ENCODE peak calls at places on chromosomes 12 and 14, in five cellular contexts. One of them, this sample, is unnamed.
A peak's percentile ranks its signal among the peaks of the same experiment; 100 is the strongest.

GRCh38 chr12:13950502-13950901 is 30.9 kb downstream of the GRIN2B start:
- DNase-seq in stomach: no peak
- DNase-seq in suprapubic skin: no peak
- DNase-seq in lower leg skin: no peak
- DNase-seq in sigmoid colon: no peak
- DNase-seq in this sample: no peak

GRCh38 chr14:84622357-84622756 is 907.6 kb upstream of the FLRT2 start:
- DNase-seq in stomach: no peak
- DNase-seq in suprapubic skin: no peak
- DNase-seq in lower leg skin: no peak
- DNase-seq in sigmoid colon: no peak
- DNase-seq in this sample: no peak

GRCh38 chr12:131085816-131086591 is 132.3 kb downstream of the ADGRD1 start:
- DNase-seq in stomach: peak; percentile 11
- DNase-seq in suprapubic skin: no peak
- DNase-seq in lower leg skin: peak; percentile 75
- DNase-seq in sigmoid colon: peak; percentile 62
- DNase-seq in this sample: no peak

GRCh38 chr12:69838086-69838440 is 13.0 kb downstream of the MYRFL start:
- DNase-seq in stomach: no peak
- DNase-seq in suprapubic skin: no peak
- DNase-seq in lower leg skin: no peak
- DNase-seq in sigmoid colon: no peak
- DNase-seq in this sample: no peak

GRCh38 chr12:122880668-122881067 is 15.3 kb downstream of the VPS37B start:
- DNase-seq in stomach: no peak
- DNase-seq in suprapubic skin: no peak
- DNase-seq in lower leg skin: peak; percentile 75
- DNase-seq in sigmoid colon: no peak
- DNase-seq in this sample: no peak

GRCh38 chr14:66174453-66174891 is 311.7 kb upstream of the CCDC196 start:
- DNase-seq in stomach: no peak
- DNase-seq in suprapubic skin: no peak
- DNase-seq in lower leg skin: no peak
- DNase-seq in sigmoid colon: no peak
- DNase-seq in this sample: no peak

GRCh38 chr12:54222609-54223008 is 33.8 kb upstream of the SMUG1 start:
- DNase-seq in stomach: no peak
- DNase-seq in suprapubic skin: no peak
- DNase-seq in lower leg skin: no peak
- DNase-seq in sigmoid colon: no peak
- DNase-seq in this sample: no peak

GRCh38 chr12:71439613-71440392 is at the start of gene LGR5:
- DNase-seq in stomach: no peak
- DNase-seq in suprapubic skin: peak; percentile 70
- DNase-seq in lower leg skin: peak; percentile 92
- DNase-seq in sigmoid colon: no peak
- DNase-seq in this sample: no peak

GRCh38 chr14:81511110-81511900 is 22.3 kb downstream of the SEL1L start:
- DNase-seq in stomach: no peak
- DNase-seq in suprapubic skin: no peak
- DNase-seq in lower leg skin: no peak
- DNase-seq in sigmoid colon: no peak
- DNase-seq in this sample: no peak

GRCh38 chr12:29278673-29279420 is 102.1 kb downstream of the ERGIC2 start:
- DNase-seq in stomach: no peak
- DNase-seq in suprapubic skin: no peak
- DNase-seq in lower leg skin: no peak
- DNase-seq in sigmoid colon: no peak
- DNase-seq in this sample: no peak

GRCh38 chr14:69345402-69345801 is 52.7 kb downstream of the ERH start:
- DNase-seq in stomach: no peak
- DNase-seq in suprapubic skin: no peak
- DNase-seq in lower leg skin: no peak
- DNase-seq in sigmoid colon: no peak
- DNase-seq in this sample: no peak

GRCh38 chr12:102429211-102429610 is 51.2 kb downstream of the IGF1 start:
- DNase-seq in stomach: no peak
- DNase-seq in suprapubic skin: no peak
- DNase-seq in lower leg skin: no peak
- DNase-seq in sigmoid colon: no peak
- DNase-seq in this sample: no peak

GRCh38 chr12:91980345-91980744 is 165.3 kb downstream of the BTG1 start:
- DNase-seq in stomach: no peak
- DNase-seq in suprapubic skin: no peak
- DNase-seq in lower leg skin: no peak
- DNase-seq in sigmoid colon: no peak
- DNase-seq in this sample: no peak

GRCh38 chr12:104063712-104064030 is 660 bp upstream of the HCFC2 start:
- DNase-seq in stomach: no peak
- DNase-seq in suprapubic skin: no peak
- DNase-seq in lower leg skin: peak; percentile 85
- DNase-seq in sigmoid colon: peak; percentile 65
- DNase-seq in this sample: no peak

GRCh38 chr14:72532686-72533454 is 361.0 kb downstream of the DPF3 start:
- DNase-seq in stomach: no peak
- DNase-seq in suprapubic skin: no peak
- DNase-seq in lower leg skin: no peak
- DNase-seq in sigmoid colon: no peak
- DNase-seq in this sample: no peak

GRCh38 chr12:7241404-7242005 is 52.0 kb downstream of the PEX5 start:
- DNase-seq in stomach: no peak
- DNase-seq in suprapubic skin: no peak
- DNase-seq in lower leg skin: no peak
- DNase-seq in sigmoid colon: no peak
- DNase-seq in this sample: no peak

GRCh38 chr12:54251667-54252284 is 28.1 kb downstream of the CBX5 start:
- DNase-seq in stomach: no peak
- DNase-seq in suprapubic skin: no peak
- DNase-seq in lower leg skin: no peak
- DNase-seq in sigmoid colon: no peak
- DNase-seq in this sample: no peak

GRCh38 chr14:63286071-63286470 is 32.7 kb downstream of the GPHB5 start:
- DNase-seq in stomach: no peak
- DNase-seq in suprapubic skin: no peak
- DNase-seq in lower leg skin: no peak
- DNase-seq in sigmoid colon: no peak
- DNase-seq in this sample: no peak

GRCh38 chr14:71166434-71166833 is 259.2 kb downstream of the PCNX1 start:
- DNase-seq in stomach: no peak
- DNase-seq in suprapubic skin: no peak
- DNase-seq in lower leg skin: no peak
- DNase-seq in sigmoid colon: no peak
- DNase-seq in this sample: no peak

GRCh38 chr12:53659011-53659551 is 16.8 kb downstream of the ATP5MC2 start:
- DNase-seq in stomach: peak; percentile 76
- DNase-seq in suprapubic skin: no peak
- DNase-seq in lower leg skin: no peak
- DNase-seq in sigmoid colon: no peak
- DNase-seq in this sample: no peak

GRCh38 chr12:42854208-42854607 is 264.7 kb upstream of the PRICKLE1 start:
- DNase-seq in stomach: no peak
- DNase-seq in suprapubic skin: no peak
- DNase-seq in lower leg skin: no peak
- DNase-seq in sigmoid colon: no peak
- DNase-seq in this sample: no peak

GRCh38 chr12:10392394-10392930 is 2.6 kb upstream of the KLRK1 start:
- DNase-seq in stomach: peak; percentile 41
- DNase-seq in suprapubic skin: peak; percentile 81
- DNase-seq in lower leg skin: peak; percentile 90
- DNase-seq in sigmoid colon: peak; percentile 81
- DNase-seq in this sample: no peak

GRCh38 chr14:91417983-91418386 is 365 bp upstream of the CCDC88C start:
- DNase-seq in stomach: peak; percentile 61
- DNase-seq in suprapubic skin: no peak
- DNase-seq in lower leg skin: peak; percentile 86
- DNase-seq in sigmoid colon: no peak
- DNase-seq in this sample: no peak

GRCh38 chr14:90626550-90626949 is 189.7 kb downstream of the TTC7B start:
- DNase-seq in stomach: no peak
- DNase-seq in suprapubic skin: no peak
- DNase-seq in lower leg skin: no peak
- DNase-seq in sigmoid colon: peak; percentile 94
- DNase-seq in this sample: no peak

GRCh38 chr14:70821916-70822705 is 12.8 kb upstream of the MAP3K9 start:
- DNase-seq in stomach: peak; percentile 56
- DNase-seq in suprapubic skin: peak; percentile 71
- DNase-seq in lower leg skin: peak; percentile 90
- DNase-seq in sigmoid colon: peak; percentile 76
- DNase-seq in this sample: no peak

DNA sequence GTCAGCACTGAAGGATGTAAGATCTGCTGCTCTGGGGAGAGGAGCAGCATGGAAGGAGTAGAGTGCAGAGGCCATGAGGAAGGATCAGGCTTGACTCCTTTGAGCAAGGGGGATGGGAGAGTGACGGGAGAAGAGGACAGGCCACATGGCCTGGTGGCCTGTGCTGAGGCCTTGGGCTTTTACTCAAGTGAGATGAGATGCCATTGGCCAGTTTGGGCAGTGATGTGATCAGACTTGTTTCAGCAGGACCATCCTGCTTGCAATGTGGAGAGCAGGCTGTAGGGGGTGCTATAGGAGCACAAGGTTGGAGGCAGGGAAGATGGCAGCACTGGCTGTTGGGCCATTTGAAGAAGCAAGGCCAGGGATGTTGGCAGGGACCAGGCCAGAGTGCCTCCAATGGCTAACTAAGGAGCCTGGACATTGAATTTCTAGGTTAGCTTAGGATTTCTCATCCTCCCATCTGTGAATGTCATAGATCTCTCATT is 23.6 kb downstream of the FGF23 start:
- DNase-seq in stomach: no peak
- DNase-seq in suprapubic skin: no peak
- DNase-seq in lower leg skin: no peak
- DNase-seq in sigmoid colon: no peak
- DNase-seq in this sample: no peak
- TF ChIP-seq POLR2A in stomach: no peak
- TF ChIP-seq POLR2A in suprapubic skin: no peak
- TF ChIP-seq POLR2A in lower leg skin: no peak
- TF ChIP-seq POLR2A in sigmoid colon: no peak
- TF ChIP-seq POLR2A in this sample: no peak

DNA sequence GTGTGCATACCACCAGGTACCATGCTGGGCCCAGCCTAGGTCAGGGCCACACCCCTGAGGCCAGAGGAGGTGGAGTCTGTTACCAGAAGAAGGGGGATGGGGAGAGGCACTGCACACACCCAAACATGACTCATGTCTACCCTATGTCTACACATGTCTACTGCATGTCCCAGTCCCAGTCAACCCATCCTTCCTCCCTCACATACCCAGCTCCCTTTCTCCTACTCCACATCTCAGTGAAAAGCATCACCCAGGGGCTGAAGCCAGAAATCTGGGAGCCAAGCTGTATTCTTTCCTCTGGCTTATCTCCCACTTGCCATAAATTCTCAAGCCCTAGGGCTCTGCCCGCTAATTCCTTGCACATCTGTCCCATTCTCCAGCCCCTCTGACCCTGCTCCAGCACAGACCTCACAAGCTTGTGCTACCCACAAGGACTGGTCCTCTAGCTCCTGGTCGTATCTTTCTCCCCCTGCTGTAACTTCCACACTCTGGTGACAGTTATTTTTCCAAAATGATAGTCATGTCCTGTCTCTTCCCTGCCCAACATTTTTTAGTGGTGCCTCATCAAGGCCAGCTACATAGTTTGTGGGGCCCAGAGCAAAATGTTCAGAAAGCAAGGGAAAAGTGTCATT is 18.0 kb upstream of the APPL2 start:
- DNase-seq in stomach: no peak
- DNase-seq in suprapubic skin: no peak
- DNase-seq in lower leg skin: no peak
- DNase-seq in sigmoid colon: no peak
- DNase-seq in this sample: no peak
- TF ChIP-seq POLR2A in stomach: no peak
- TF ChIP-seq POLR2A in suprapubic skin: no peak
- TF ChIP-seq POLR2A in lower leg skin: no peak
- TF ChIP-seq POLR2A in sigmoid colon: no peak
- TF ChIP-seq POLR2A in this sample: no peak

GRCh38 chr14:22884721-22885523 is 1.9 kb downstream of the REM2 start:
- DNase-seq in stomach: no peak
- DNase-seq in suprapubic skin: no peak
- DNase-seq in lower leg skin: no peak
- DNase-seq in sigmoid colon: no peak
- DNase-seq in this sample: no peak

GRCh38 chr14:22885975-22886374 is 3.0 kb downstream of the REM2 start:
- DNase-seq in stomach: no peak
- DNase-seq in suprapubic skin: no peak
- DNase-seq in lower leg skin: no peak
- DNase-seq in sigmoid colon: no peak
- DNase-seq in this sample: no peak

GRCh38 chr14:22887260-22887989 is 4.4 kb downstream of the REM2 start:
- DNase-seq in stomach: peak; percentile 78
- DNase-seq in suprapubic skin: no peak
- DNase-seq in lower leg skin: no peak
- DNase-seq in sigmoid colon: peak; percentile 80
- DNase-seq in this sample: no peak

GRCh38 chr14:22887990-22888378 is 5.0 kb downstream of the REM2 start:
- DNase-seq in stomach: no peak
- DNase-seq in suprapubic skin: no peak
- DNase-seq in lower leg skin: no peak
- DNase-seq in sigmoid colon: no peak
- DNase-seq in this sample: no peak

DNA sequence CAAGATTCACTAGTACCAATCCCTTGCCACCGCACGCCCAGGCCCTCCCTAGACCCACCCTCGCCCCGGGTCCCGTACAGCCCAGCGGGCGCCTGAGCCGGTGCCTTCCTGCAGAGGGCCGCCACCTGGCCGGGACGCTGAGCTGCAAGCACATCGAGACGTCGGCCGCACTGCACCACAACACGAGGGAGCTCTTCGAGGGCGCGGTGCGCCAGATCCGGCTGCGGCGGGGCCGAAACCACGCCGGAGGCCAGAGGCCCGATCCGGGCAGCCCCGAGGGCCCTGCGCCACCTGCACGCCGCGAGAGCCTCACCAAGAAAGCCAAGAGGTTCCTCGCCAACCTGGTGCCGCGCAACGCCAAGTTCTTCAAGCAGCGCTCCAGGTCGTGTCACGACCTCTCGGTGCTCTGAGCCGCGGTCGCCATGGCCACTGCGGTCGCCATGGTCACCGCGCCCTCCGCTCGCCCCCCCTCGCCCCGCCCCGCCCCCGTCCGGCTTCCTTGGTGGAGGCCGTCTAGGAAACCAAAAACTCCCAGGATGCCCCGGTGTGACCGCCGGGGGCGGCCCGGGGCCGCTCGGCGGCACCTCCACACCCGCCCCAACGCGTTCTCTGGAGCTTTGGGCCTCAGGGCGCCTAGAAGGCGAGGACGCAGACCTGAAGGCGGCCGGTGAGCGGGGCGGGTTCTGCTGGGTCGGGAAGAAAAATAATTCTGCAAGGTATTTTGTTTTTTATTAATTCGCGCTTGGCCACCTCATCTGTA is 3.7 kb downstream of the REM2 start:
- DNase-seq in stomach: peak; percentile 85
- DNase-seq in suprapubic skin: peak; percentile 83
- DNase-seq in lower leg skin: peak; percentile 93
- DNase-seq in sigmoid colon: peak; percentile 83
- DNase-seq in this sample: no peak
- TF ChIP-seq POLR2A in stomach: no peak
- TF ChIP-seq POLR2A in suprapubic skin: no peak
- TF ChIP-seq POLR2A in lower leg skin: no peak
- TF ChIP-seq POLR2A in sigmoid colon: no peak
- TF ChIP-seq POLR2A in this sample: no peak

GRCh38 chr12:51622564-51622963 is 31.5 kb downstream of the SCN8A start:
- DNase-seq in stomach: no peak
- DNase-seq in suprapubic skin: no peak
- DNase-seq in lower leg skin: no peak
- DNase-seq in sigmoid colon: no peak
- DNase-seq in this sample: no peak
- TF ChIP-seq POLR2A in stomach: no peak
- TF ChIP-seq POLR2A in suprapubic skin: no peak
- TF ChIP-seq POLR2A in lower leg skin: no peak
- TF ChIP-seq POLR2A in sigmoid colon: no peak
- TF ChIP-seq POLR2A in this sample: no peak

This sample was measured in esophagus squamous epithelium.